ENCODE peak calls at places on chromosomes 12 and 14, in seven cellular contexts. One of them, this sample, is unnamed.

GRCh38 chr14:51310453-51311074 is 70.5 kb downstream of the TMX1 start:
- DNase-seq in left ventricle myocardium inferior: no peak
- DNase-seq in astrocyte: peak
- DNase-seq in astrocyte of the spinal cord: peak
- DNase-seq in AG10803: peak
- DNase-seq in stomach: no peak
- DNase-seq in upper lobe of right lung: no peak
- DNase-seq in this sample: no peak

GRCh38 chr12:106131671-106132070 is 7.1 kb downstream of the NUAK1 start:
- DNase-seq in left ventricle myocardium inferior: no peak
- DNase-seq in astrocyte: peak
- DNase-seq in astrocyte of the spinal cord: peak
- DNase-seq in AG10803: peak
- DNase-seq in stomach: no peak
- DNase-seq in upper lobe of right lung: no peak
- DNase-seq in this sample: no peak

GRCh38 chr14:64421166-64421565 is 33.0 kb downstream of the MTHFD1 start:
- DNase-seq in left ventricle myocardium inferior: no peak
- DNase-seq in astrocyte: peak
- DNase-seq in astrocyte of the spinal cord: peak
- DNase-seq in AG10803: peak
- DNase-seq in stomach: no peak
- DNase-seq in upper lobe of right lung: no peak
- DNase-seq in this sample: no peak

GRCh38 chr14:59055439-59056045 is 132.9 kb upstream of the DAAM1 start:
- DNase-seq in left ventricle myocardium inferior: no peak
- DNase-seq in astrocyte: peak
- DNase-seq in astrocyte of the spinal cord: peak
- DNase-seq in AG10803: peak
- DNase-seq in stomach: peak
- DNase-seq in upper lobe of right lung: no peak
- DNase-seq in this sample: peak

GRCh38 chr12:13234045-13234641 is 37.6 kb downstream of the EMP1 start:
- DNase-seq in left ventricle myocardium inferior: no peak
- DNase-seq in astrocyte: no peak
- DNase-seq in astrocyte of the spinal cord: peak
- DNase-seq in AG10803: peak
- DNase-seq in stomach: peak
- DNase-seq in upper lobe of right lung: no peak
- DNase-seq in this sample: peak

GRCh38 chr14:80586116-80586515 is 355.4 kb downstream of the CEP128 start:
- DNase-seq in left ventricle myocardium inferior: no peak
- DNase-seq in astrocyte: no peak
- DNase-seq in astrocyte of the spinal cord: no peak
- DNase-seq in AG10803: no peak
- DNase-seq in stomach: no peak
- DNase-seq in upper lobe of right lung: no peak
- DNase-seq in this sample: no peak

GRCh38 chr14:76918176-76918750 is 92.1 kb downstream of the LRRC74A start:
- DNase-seq in left ventricle myocardium inferior: peak
- DNase-seq in astrocyte: peak
- DNase-seq in astrocyte of the spinal cord: peak
- DNase-seq in AG10803: peak
- DNase-seq in stomach: peak
- DNase-seq in upper lobe of right lung: peak
- DNase-seq in this sample: no peak

GRCh38 chr14:81676395-81676794 is 142.7 kb upstream of the SEL1L start:
- DNase-seq in left ventricle myocardium inferior: no peak
- DNase-seq in astrocyte: no peak
- DNase-seq in astrocyte of the spinal cord: no peak
- DNase-seq in AG10803: no peak
- DNase-seq in stomach: no peak
- DNase-seq in upper lobe of right lung: no peak
- DNase-seq in this sample: no peak

GRCh38 chr14:55107766-55108554 is 21.1 kb upstream of the LGALS3 start:
- DNase-seq in left ventricle myocardium inferior: peak
- DNase-seq in astrocyte: peak
- DNase-seq in astrocyte of the spinal cord: peak
- DNase-seq in AG10803: peak
- DNase-seq in stomach: peak
- DNase-seq in upper lobe of right lung: peak
- DNase-seq in this sample: peak

GRCh38 chr12:52920937-52921336 is 16.1 kb upstream of the KRT8 start:
- DNase-seq in left ventricle myocardium inferior: no peak
- DNase-seq in astrocyte: no peak
- DNase-seq in astrocyte of the spinal cord: no peak
- DNase-seq in AG10803: peak
- DNase-seq in stomach: no peak
- DNase-seq in upper lobe of right lung: no peak
- DNase-seq in this sample: no peak

GRCh38 chr12:3371018-3371417 is 120.0 kb upstream of the PRMT8 start:
- DNase-seq in left ventricle myocardium inferior: no peak
- DNase-seq in astrocyte: no peak
- DNase-seq in astrocyte of the spinal cord: no peak
- DNase-seq in AG10803: no peak
- DNase-seq in stomach: no peak
- DNase-seq in upper lobe of right lung: no peak
- DNase-seq in this sample: no peak

GRCh38 chr12:95218164-95218851 is 701 bp downstream of the VEZT start:
- DNase-seq in left ventricle myocardium inferior: no peak
- DNase-seq in astrocyte: peak
- DNase-seq in astrocyte of the spinal cord: peak
- DNase-seq in AG10803: peak
- DNase-seq in stomach: no peak
- DNase-seq in upper lobe of right lung: no peak
- DNase-seq in this sample: no peak

GRCh38 chr14:32991706-32992105 is 53.0 kb downstream of the NPAS3 start:
- DNase-seq in left ventricle myocardium inferior: no peak
- DNase-seq in astrocyte: peak
- DNase-seq in astrocyte of the spinal cord: no peak
- DNase-seq in AG10803: no peak
- DNase-seq in stomach: no peak
- DNase-seq in upper lobe of right lung: no peak
- DNase-seq in this sample: no peak

GRCh38 chr12:13530966-13531365 is 334.4 kb downstream of the EMP1 start:
- DNase-seq in left ventricle myocardium inferior: no peak
- DNase-seq in astrocyte: no peak
- DNase-seq in astrocyte of the spinal cord: no peak
- DNase-seq in AG10803: no peak
- DNase-seq in stomach: no peak
- DNase-seq in upper lobe of right lung: peak
- DNase-seq in this sample: no peak

GRCh38 chr14:99066378-99066777 is 205.6 kb downstream of the BCL11B start:
- DNase-seq in left ventricle myocardium inferior: no peak
- DNase-seq in astrocyte: no peak
- DNase-seq in astrocyte of the spinal cord: no peak
- DNase-seq in AG10803: no peak
- DNase-seq in stomach: no peak
- DNase-seq in upper lobe of right lung: no peak
- DNase-seq in this sample: no peak

GRCh38 chr12:117587646-117588287 is 226.3 kb upstream of the NOS1 start:
- DNase-seq in left ventricle myocardium inferior: peak
- DNase-seq in astrocyte: no peak
- DNase-seq in astrocyte of the spinal cord: peak
- DNase-seq in AG10803: peak
- DNase-seq in stomach: peak
- DNase-seq in upper lobe of right lung: peak
- DNase-seq in this sample: peak

GRCh38 chr14:99881011-99881410 is 87.8 kb downstream of the EML1 start:
- DNase-seq in left ventricle myocardium inferior: no peak
- DNase-seq in astrocyte: peak
- DNase-seq in astrocyte of the spinal cord: no peak
- DNase-seq in AG10803: peak
- DNase-seq in stomach: no peak
- DNase-seq in upper lobe of right lung: no peak
- DNase-seq in this sample: no peak

GRCh38 chr12:52246720-52247621 is 13.9 kb downstream of the KRT7 start:
- DNase-seq in left ventricle myocardium inferior: no peak
- DNase-seq in astrocyte: no peak
- DNase-seq in astrocyte of the spinal cord: no peak
- DNase-seq in AG10803: no peak
- DNase-seq in stomach: peak
- DNase-seq in upper lobe of right lung: no peak
- DNase-seq in this sample: no peak

GRCh38 chr12:22672951-22673350 is 48.0 kb downstream of the ETNK1 start:
- DNase-seq in left ventricle myocardium inferior: no peak
- DNase-seq in astrocyte: peak
- DNase-seq in astrocyte of the spinal cord: peak
- DNase-seq in AG10803: peak
- DNase-seq in stomach: no peak
- DNase-seq in upper lobe of right lung: no peak
- DNase-seq in this sample: no peak

GRCh38 chr12:69123311-69123710 is 116.1 kb upstream of the CPSF6 start:
- DNase-seq in left ventricle myocardium inferior: no peak
- DNase-seq in astrocyte: no peak
- DNase-seq in astrocyte of the spinal cord: no peak
- DNase-seq in AG10803: no peak
- DNase-seq in stomach: no peak
- DNase-seq in upper lobe of right lung: no peak
- DNase-seq in this sample: no peak

GRCh38 chr12:130932061-130932650 is 21.6 kb upstream of the ADGRD1 start:
- DNase-seq in left ventricle myocardium inferior: no peak
- DNase-seq in astrocyte: no peak
- DNase-seq in astrocyte of the spinal cord: no peak
- DNase-seq in AG10803: peak
- DNase-seq in stomach: no peak
- DNase-seq in upper lobe of right lung: no peak
- DNase-seq in this sample: no peak

GRCh38 chr12:57734586-57734985 is 4.0 kb downstream of the AGAP2 start:
- DNase-seq in left ventricle myocardium inferior: no peak
- DNase-seq in astrocyte: no peak
- DNase-seq in astrocyte of the spinal cord: no peak
- DNase-seq in AG10803: no peak
- DNase-seq in stomach: no peak
- DNase-seq in upper lobe of right lung: no peak
- DNase-seq in this sample: no peak

GRCh38 chr12:7321624-7322023 is 17.8 kb downstream of the ACSM4 start:
- DNase-seq in left ventricle myocardium inferior: no peak
- DNase-seq in astrocyte: no peak
- DNase-seq in astrocyte of the spinal cord: no peak
- DNase-seq in AG10803: no peak
- DNase-seq in stomach: no peak
- DNase-seq in upper lobe of right lung: no peak
- DNase-seq in this sample: no peak

GRCh38 chr12:4133636-4134433 is 139.7 kb upstream of the CCND2 start:
- DNase-seq in left ventricle myocardium inferior: no peak
- DNase-seq in astrocyte: no peak
- DNase-seq in astrocyte of the spinal cord: no peak
- DNase-seq in AG10803: no peak
- DNase-seq in stomach: no peak
- DNase-seq in upper lobe of right lung: no peak
- DNase-seq in this sample: no peak

GRCh38 chr14:37903561-37904191 is 304.0 kb upstream of the SSTR1 start:
- DNase-seq in left ventricle myocardium inferior: no peak
- DNase-seq in astrocyte: peak
- DNase-seq in astrocyte of the spinal cord: peak
- DNase-seq in AG10803: peak
- DNase-seq in stomach: no peak
- DNase-seq in upper lobe of right lung: no peak
- DNase-seq in this sample: peak

GRCh38 chr12:62434504-62435336 is 31.9 kb upstream of the MON2 start:
- DNase-seq in left ventricle myocardium inferior: no peak
- DNase-seq in astrocyte: no peak
- DNase-seq in astrocyte of the spinal cord: no peak
- DNase-seq in AG10803: no peak
- DNase-seq in stomach: peak
- DNase-seq in upper lobe of right lung: no peak
- DNase-seq in this sample: peak

DNA sequence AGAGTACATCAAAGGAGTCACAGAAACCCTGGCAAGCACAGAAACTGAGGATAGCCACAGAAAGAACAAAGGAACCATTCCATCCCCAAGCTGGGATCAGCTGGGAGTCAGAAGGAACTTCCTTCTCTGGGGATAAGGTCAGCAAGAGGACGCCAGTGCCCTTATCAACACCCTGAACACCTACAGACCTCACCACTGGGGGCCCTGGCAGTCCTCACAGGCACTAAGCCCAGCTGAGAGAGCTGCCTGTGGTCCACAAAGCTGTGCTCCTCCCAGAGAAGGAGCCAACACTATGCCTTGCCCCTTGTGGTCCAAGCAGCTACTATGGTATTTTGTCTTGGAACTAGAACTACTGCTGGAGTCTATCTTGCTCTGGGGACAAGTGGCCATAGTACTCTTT is 171.1 kb upstream of the CCDC196 start:
- DNase-seq in left ventricle myocardium inferior: no peak
- DNase-seq in astrocyte: no peak
- DNase-seq in astrocyte of the spinal cord: no peak
- DNase-seq in AG10803: no peak
- DNase-seq in stomach: no peak
- DNase-seq in upper lobe of right lung: no peak
- DNase-seq in this sample: no peak
- TF ChIP-seq CTCF in left ventricle myocardium inferior: no peak
- TF ChIP-seq CTCF in astrocyte: no peak
- TF ChIP-seq CTCF in astrocyte of the spinal cord: no peak
- TF ChIP-seq CTCF in AG10803: no peak
- TF ChIP-seq CTCF in stomach: no peak
- TF ChIP-seq CTCF in upper lobe of right lung: no peak
- TF ChIP-seq CTCF in this sample: no peak

DNA sequence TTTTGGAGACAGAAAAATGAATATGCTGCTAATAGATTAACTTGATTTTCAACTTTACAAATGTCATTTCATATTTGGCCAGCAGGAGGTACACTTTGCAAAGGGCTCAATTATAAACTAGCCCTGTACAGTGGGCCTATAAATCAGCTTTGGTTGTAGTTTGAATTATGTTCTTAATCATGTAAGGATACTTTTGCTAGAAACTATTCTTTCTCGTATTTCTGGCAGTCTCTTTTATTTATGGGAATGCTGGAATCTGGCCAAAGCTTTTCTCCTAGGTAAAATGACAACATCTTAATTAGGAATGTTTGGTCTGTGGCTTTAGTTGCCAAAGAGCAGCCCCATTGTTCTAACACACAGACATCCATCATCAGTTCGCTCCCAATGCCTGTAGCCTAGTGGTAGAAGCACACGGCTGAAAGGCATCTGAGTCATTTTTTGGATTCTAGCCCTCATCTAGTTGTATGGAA is 1322.3 kb upstream of the SEL1L start:
- DNase-seq in left ventricle myocardium inferior: no peak
- DNase-seq in astrocyte: peak
- DNase-seq in astrocyte of the spinal cord: peak
- DNase-seq in AG10803: peak
- DNase-seq in stomach: no peak
- DNase-seq in upper lobe of right lung: no peak
- DNase-seq in this sample: no peak
- TF ChIP-seq CTCF in left ventricle myocardium inferior: peak
- TF ChIP-seq CTCF in astrocyte: peak
- TF ChIP-seq CTCF in astrocyte of the spinal cord: peak
- TF ChIP-seq CTCF in AG10803: peak
- TF ChIP-seq CTCF in stomach: no peak
- TF ChIP-seq CTCF in upper lobe of right lung: peak
- TF ChIP-seq CTCF in this sample: no peak

GRCh38 chr14:40232302-40232701 is 800.1 kb upstream of the FBXO33 start:
- DNase-seq in left ventricle myocardium inferior: no peak
- DNase-seq in astrocyte: no peak
- DNase-seq in astrocyte of the spinal cord: no peak
- DNase-seq in AG10803: no peak
- DNase-seq in stomach: no peak
- DNase-seq in upper lobe of right lung: no peak
- DNase-seq in this sample: no peak
- TF ChIP-seq CTCF in left ventricle myocardium inferior: no peak
- TF ChIP-seq CTCF in astrocyte: no peak
- TF ChIP-seq CTCF in astrocyte of the spinal cord: no peak
- TF ChIP-seq CTCF in AG10803: no peak
- TF ChIP-seq CTCF in stomach: no peak
- TF ChIP-seq CTCF in upper lobe of right lung: no peak
- TF ChIP-seq CTCF in this sample: no peak

GRCh38 chr12:10749700-10750384 is 26.7 kb upstream of the YBX3 start:
- DNase-seq in left ventricle myocardium inferior: peak
- DNase-seq in astrocyte: peak
- DNase-seq in astrocyte of the spinal cord: peak
- DNase-seq in AG10803: peak
- DNase-seq in stomach: peak
- DNase-seq in upper lobe of right lung: no peak
- DNase-seq in this sample: peak
- TF ChIP-seq CTCF in left ventricle myocardium inferior: peak
- TF ChIP-seq CTCF in astrocyte: peak
- TF ChIP-seq CTCF in astrocyte of the spinal cord: peak
- TF ChIP-seq CTCF in AG10803: peak
- TF ChIP-seq CTCF in stomach: peak
- TF ChIP-seq CTCF in upper lobe of right lung: peak
- TF ChIP-seq CTCF in this sample: peak